ENCODE peak calls at places on chromosomes 2 and 18, in ten cellular contexts. U is stomach, O is SK-N-SH, A is esophagus muscularis mucosa, K is HepG2, H is ovary, P is sigmoid colon, G is K562, T is tibial nerve, S is transverse colon. I is an unnamed sample. For H3K27me3, the result is how much of the 10 kb centered on the place peaks cover.

GRCh38 chr2:239240480-239240881 is 160.3 kb downstream of the HDAC4 start:
- DNase-seq in U (no peak), O (peak), A (no peak), K (no peak), H (no peak), P (peak), G (peak), T (no peak), S (peak), I (peak)

GRCh38 chr2:125516496-125517109 is 1139.4 kb upstream of the GYPC start:
- DNase-seq in U (no peak), O (peak), A (no peak), K (peak), H (no peak), P (no peak), G (peak), T (no peak), S (no peak), I (no peak)

GRCh38 chr2:96264086-96264485 is 1.7 kb downstream of the TMEM127 start:
- DNase-seq in U (no peak), O (peak), A (no peak), K (no peak), H (no peak), P (no peak), G (no peak), T (no peak), S (no peak), I (no peak)

GRCh38 chr2:156088598-156088997 is 243.9 kb downstream of the NR4A2 start:
- DNase-seq in U (no peak), O (no peak), A (no peak), K (no peak), H (no peak), P (no peak), G (no peak), T (no peak), S (no peak), I (no peak)

GRCh38 chr18:36593001-36593400 is 235.8 kb downstream of the TPGS2 start:
- DNase-seq in U (no peak), O (no peak), A (peak), K (no peak), H (no peak), P (no peak), G (no peak), T (no peak), S (no peak), I (no peak)

GRCh38 chr18:61605376-61606067 is 272.3 kb downstream of the CDH20 start:
- DNase-seq in U (no peak), O (no peak), A (no peak), K (no peak), H (no peak), P (no peak), G (no peak), T (no peak), S (no peak), I (no peak)

GRCh38 chr2:200177971-200178911 is 128.3 kb upstream of the SPATS2L start:
- DNase-seq in U (no peak), O (no peak), A (no peak), K (no peak), H (no peak), P (no peak), G (no peak), T (peak), S (no peak), I (no peak)

GRCh38 chr2:96408631-96409542 is 73.3 kb downstream of the NCAPH start:
- DNase-seq in U (peak), O (no peak), A (no peak), K (peak), H (peak), P (no peak), G (no peak), T (no peak), S (no peak), I (no peak)

GRCh38 chr2:191434072-191434471 is 188.9 kb downstream of the MYO1B start:
- DNase-seq in U (no peak), O (no peak), A (no peak), K (no peak), H (no peak), P (no peak), G (no peak), T (no peak), S (no peak), I (no peak)

GRCh38 chr18:48676346-48676745 is 137.5 kb downstream of the CTIF start:
- DNase-seq in U (no peak), O (no peak), A (no peak), K (no peak), H (peak), P (peak), G (no peak), T (no peak), S (no peak), I (no peak)

GRCh38 chr2:77228379-77228778 is 293.8 kb downstream of the LRRTM4 start:
- DNase-seq in U (no peak), O (peak), A (no peak), K (no peak), H (no peak), P (no peak), G (no peak), T (no peak), S (no peak), I (no peak)

GRCh38 chr2:179814050-179814449 is 47.4 kb downstream of the ZNF385B start:
- DNase-seq in U (no peak), O (no peak), A (no peak), K (no peak), H (no peak), P (no peak), G (no peak), T (no peak), S (no peak), I (no peak)

GRCh38 chr2:151886235-151886634 is 58.0 kb upstream of the ARL5A start:
- DNase-seq in U (no peak), O (no peak), A (no peak), K (peak), H (no peak), P (no peak), G (no peak), T (no peak), S (no peak), I (no peak)

GRCh38 chr2:122927217-122927616 is 1097.9 kb upstream of the CNTNAP5 start:
- DNase-seq in U (no peak), O (no peak), A (no peak), K (no peak), H (no peak), P (no peak), G (no peak), T (no peak), S (no peak), I (no peak)

GRCh38 chr2:137689549-137689948 is 274.7 kb upstream of the HNMT start:
- DNase-seq in U (no peak), O (no peak), A (no peak), K (no peak), H (no peak), P (no peak), G (no peak), T (no peak), S (no peak), I (no peak)

GRCh38 chr2:27079233-27080139 is 1.1 kb downstream of the EMILIN1 start:
- DNase-seq in U (no peak), O (peak), A (no peak), K (no peak), H (peak), P (no peak), G (no peak), T (no peak), S (no peak), I (no peak)

GRCh38 chr18:35756506-35757117 is 175.1 kb downstream of the GALNT1 start:
- DNase-seq in U (peak), O (peak), A (peak), K (peak), H (no peak), P (no peak), G (peak), T (no peak), S (peak), I (no peak)

GRCh38 chr2:146124741-146125140 is 1604.8 kb upstream of the ZEB2 start:
- DNase-seq in U (no peak), O (no peak), A (no peak), K (no peak), H (no peak), P (no peak), G (no peak), T (no peak), S (no peak), I (no peak)

GRCh38 chr2:88590998-88591613 is 36.2 kb downstream of the EIF2AK3 start:
- DNase-seq in U (no peak), O (peak), A (peak), K (peak), H (no peak), P (no peak), G (peak), T (no peak), S (peak), I (no peak)

GRCh38 chr18:10270160-10270571 is 184.3 kb upstream of the APCDD1 start:
- DNase-seq in U (peak), O (no peak), A (no peak), K (peak), H (peak), P (no peak), G (no peak), T (peak), S (no peak), I (no peak)

GRCh38 chr2:9556121-9556869 is 665 bp upstream of the ADAM17 start:
- DNase-seq in U (no peak), O (no peak), A (no peak), K (no peak), H (no peak), P (no peak), G (no peak), T (no peak), S (no peak), I (no peak)

GRCh38 chr2:239285932-239286230 is 114.9 kb downstream of the HDAC4 start:
- DNase-seq in U (no peak), O (no peak), A (no peak), K (no peak), H (no peak), P (no peak), G (no peak), T (no peak), S (no peak), I (no peak)

GRCh38 chr2:157761520-157761919 is 114.6 kb downstream of the ACVR1 start:
- DNase-seq in U (no peak), O (no peak), A (no peak), K (no peak), H (no peak), P (no peak), G (no peak), T (no peak), S (no peak), I (no peak)

GRCh38 chr2:38959938-38960608 is 70.4 kb downstream of the ARHGEF33 start:
- DNase-seq in U (peak), O (peak), A (no peak), K (no peak), H (peak), P (peak), G (no peak), T (peak), S (peak), I (no peak)

GRCh38 chr18:28511421-28511821 is 334.5 kb upstream of the CDH2 start:
- DNase-seq in U (no peak), O (no peak), A (no peak), K (no peak), H (no peak), P (no peak), G (no peak), T (no peak), S (no peak), I (no peak)

GRCh38 chr2:227479865-227480475 is 8.0 kb downstream of the AGFG1 start:
- DNase-seq in U (no peak), O (peak), A (no peak), K (peak), H (no peak), P (no peak), G (peak), T (no peak), S (no peak), I (no peak)

GRCh38 chr2:106581755-106582430 is 94.7 kb downstream of the CD8B2 start:
- DNase-seq in U (peak), O (peak), A (peak), K (peak), H (peak), P (peak), G (peak), T (no peak), S (peak), I (no peak)

GRCh38 chr2:84793641-84794040 is 87.2 kb downstream of the TRABD2A start:
- DNase-seq in U (no peak), O (no peak), A (no peak), K (no peak), H (no peak), P (no peak), G (no peak), T (no peak), S (no peak), I (no peak)

GRCh38 chr2:215395687-215396460 is 40.0 kb downstream of the FN1 start:
- DNase-seq in U (no peak), O (no peak), A (no peak), K (no peak), H (no peak), P (no peak), G (no peak), T (no peak), S (no peak), I (no peak)
- H3K4me3 ChIP-seq in U (no peak), O (no peak), A (no peak), K (no peak), H (no peak), P (no peak), G (no peak), T (no peak), S (no peak), I (no peak)

GRCh38 chr2:3483986-3484960 is 35.1 kb downstream of the ADI1 start:
- DNase-seq in U (no peak), O (peak), A (no peak), K (no peak), H (no peak), P (peak), G (no peak), T (no peak), S (no peak), I (peak)
- TF ChIP-seq EP300 in U (no peak), O (no peak), A (no peak), K (no peak), H (no peak), P (no peak), G (no peak), T (no peak), S (no peak), I (no peak)

DNA sequence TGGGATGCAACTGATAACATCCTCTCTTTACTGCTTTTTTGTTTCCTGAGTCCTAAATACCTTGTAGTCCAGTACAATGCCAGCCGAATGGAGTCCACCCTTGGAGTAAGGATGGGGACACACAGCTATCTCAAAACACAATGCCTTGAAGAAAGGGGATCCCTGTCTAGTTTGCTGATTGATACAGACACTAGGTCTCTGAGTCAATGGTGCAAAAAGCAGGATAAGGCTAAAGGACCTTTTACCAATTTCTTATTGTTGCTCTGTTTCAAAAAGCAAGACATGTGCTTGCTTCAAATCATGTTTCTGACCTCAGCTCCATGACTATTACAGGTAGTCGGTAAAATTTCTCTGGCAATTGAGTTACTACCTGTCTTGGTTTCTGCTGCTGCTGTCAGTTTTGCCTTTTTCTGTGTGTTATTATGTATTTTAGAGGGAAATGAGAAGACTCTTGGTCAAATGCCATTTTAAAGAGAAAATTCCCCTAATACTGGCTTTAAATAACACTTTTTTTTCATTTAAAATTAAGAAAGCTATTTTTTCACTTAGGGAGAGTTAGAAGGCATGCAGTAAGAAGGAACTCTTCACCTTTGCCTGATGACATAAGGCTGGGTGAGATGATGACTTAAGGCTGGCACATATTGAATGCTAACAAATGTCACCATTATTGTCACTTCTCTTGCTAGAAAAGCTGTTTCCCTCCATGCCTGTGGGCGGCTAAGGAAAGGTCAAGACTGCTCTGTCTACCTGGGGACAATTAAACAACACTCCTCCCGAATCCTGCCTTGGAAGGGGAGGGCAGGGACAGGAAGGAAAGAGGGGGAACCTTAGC is 4.9 kb upstream of the FIGLA start:
- DNase-seq in U (no peak), O (no peak), A (no peak), K (no peak), H (no peak), P (no peak), G (no peak), T (no peak), S (no peak), I (no peak)
- H3K27me3 ChIP-seq in U (half or more), O (under half), A (under half), K (under half), H (under half), P (under half), G (under half), T (under half), S (under half), I (under half)

DNA sequence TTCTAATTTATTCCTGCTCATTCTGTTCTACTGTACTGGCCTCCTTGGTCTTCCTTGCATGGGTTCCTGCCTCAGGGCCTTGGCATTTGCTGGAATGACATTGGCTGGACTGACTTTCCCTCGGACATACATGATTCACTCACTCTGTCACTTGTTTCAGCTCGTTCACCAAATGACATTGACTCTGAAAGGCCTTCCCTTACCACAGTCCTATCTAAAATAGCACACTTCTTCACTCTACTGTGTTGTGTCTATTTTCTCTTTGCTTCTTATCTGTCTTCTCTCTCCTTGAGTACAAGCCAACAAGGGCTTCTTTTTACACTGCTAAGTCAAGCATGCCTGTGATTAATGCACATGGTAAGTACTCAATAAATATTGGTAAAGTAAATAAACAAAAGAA is 65.6 kb downstream of the SCG2 start:
- DNase-seq in U (no peak), O (no peak), A (no peak), K (no peak), H (no peak), P (no peak), G (no peak), T (no peak), S (no peak), I (no peak)
- H3K4me3 ChIP-seq in U (no peak), O (no peak), A (no peak), K (no peak), H (no peak), P (no peak), G (no peak), T (no peak), S (no peak), I (no peak)

GRCh38 chr18:22673182-22673862 is 255.6 kb upstream of the CTAGE1 start:
- DNase-seq in U (no peak), O (no peak), A (no peak), K (no peak), H (no peak), P (no peak), G (no peak), T (no peak), S (no peak), I (no peak)
- TF ChIP-seq EP300 in U (no peak), O (no peak), A (no peak), K (no peak), H (no peak), P (no peak), G (no peak), T (no peak), S (no peak), I (no peak)

DNA sequence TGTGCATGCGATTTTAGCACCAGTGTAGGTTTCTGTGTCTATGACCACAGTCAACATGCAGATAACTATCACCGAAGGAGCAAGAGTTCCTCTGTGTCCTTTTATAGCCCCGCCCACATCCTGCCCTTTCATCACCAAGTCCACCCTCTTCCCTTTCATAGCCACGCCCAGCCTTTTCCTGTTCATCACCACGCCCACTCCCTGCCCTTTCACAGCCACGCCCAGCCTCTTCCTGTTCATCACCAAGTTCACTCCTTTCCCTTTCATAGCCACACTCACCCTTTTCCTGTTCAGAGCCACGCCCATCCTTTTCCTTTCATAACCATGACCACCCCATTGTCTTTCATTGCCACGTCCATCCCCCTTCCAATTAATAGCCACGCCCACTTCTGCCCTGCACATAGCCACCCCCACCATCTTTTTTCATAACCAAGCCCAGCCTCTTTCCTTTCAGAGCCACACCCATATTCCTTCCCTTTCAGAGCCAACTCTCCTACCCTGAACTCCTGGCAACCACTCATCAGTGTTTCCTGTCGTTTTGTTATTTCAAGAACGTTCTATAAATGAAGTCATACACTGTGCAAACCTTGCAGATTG is 273.9 kb downstream of the MYT1L start:
- DNase-seq in U (peak), O (no peak), A (no peak), K (no peak), H (peak), P (peak), G (peak), T (peak), S (peak), I (no peak)
- H3K27me3 ChIP-seq in U (under half), O (under half), A (under half), K (under half), H (under half), P (under half), G (under half), T (under half), S (under half), I (under half)

GRCh38 chr2:232611559-232612218 is 21.7 kb upstream of the EFHD1 start:
- DNase-seq in U (peak), O (peak), A (no peak), K (peak), H (peak), P (no peak), G (peak), T (peak), S (peak), I (no peak)
- H3K4me3 ChIP-seq in U (no peak), O (no peak), A (no peak), K (no peak), H (no peak), P (no peak), G (no peak), T (no peak), S (no peak), I (no peak)

GRCh38 chr2:133439281-133439920 is 128.9 kb downstream of the NCKAP5 start:
- DNase-seq in U (no peak), O (no peak), A (no peak), K (no peak), H (no peak), P (no peak), G (no peak), T (no peak), S (no peak), I (no peak)

GRCh38 chr2:133438026-133438425 is 130.2 kb downstream of the NCKAP5 start:
- DNase-seq in U (no peak), O (no peak), A (no peak), K (no peak), H (no peak), P (no peak), G (no peak), T (no peak), S (no peak), I (no peak)

GRCh38 chr2:133444411-133444934 is 123.8 kb downstream of the NCKAP5 start:
- DNase-seq in U (no peak), O (no peak), A (no peak), K (no peak), H (no peak), P (no peak), G (no peak), T (no peak), S (no peak), I (no peak)

GRCh38 chr2:133447303-133447702 is 121.0 kb downstream of the NCKAP5 start:
- DNase-seq in U (no peak), O (no peak), A (no peak), K (no peak), H (no peak), P (no peak), G (no peak), T (no peak), S (no peak), I (no peak)

GRCh38 chr2:133442393-133442792 is 125.9 kb downstream of the NCKAP5 start:
- DNase-seq in U (no peak), O (no peak), A (no peak), K (no peak), H (no peak), P (no peak), G (no peak), T (no peak), S (no peak), I (no peak)
- TF ChIP-seq EP300 in U (no peak), O (no peak), A (no peak), K (no peak), H (no peak), P (no peak), G (no peak), T (no peak), S (no peak), I (no peak)

DNA sequence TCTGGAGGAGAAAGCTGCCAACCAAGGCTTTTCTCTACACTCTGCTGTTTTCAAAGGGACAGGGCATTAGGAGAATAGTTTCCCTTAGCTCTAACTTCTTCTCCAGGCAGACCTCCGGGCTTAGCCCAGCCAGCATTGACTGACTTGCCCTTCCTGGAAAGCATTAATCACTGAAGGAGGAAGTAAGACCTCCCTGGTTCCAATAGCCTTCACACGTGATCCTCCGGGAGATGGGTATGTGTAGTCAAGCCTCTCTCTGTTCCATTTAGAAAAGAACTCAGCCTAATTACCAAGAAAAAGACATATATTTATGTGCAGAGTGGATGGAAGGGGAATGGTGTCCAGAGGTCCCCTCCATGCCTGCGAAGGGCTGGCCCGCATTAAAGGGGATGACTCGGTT is 686.2 kb downstream of the NRXN1 start:
- DNase-seq in U (no peak), O (no peak), A (no peak), K (no peak), H (no peak), P (no peak), G (no peak), T (no peak), S (no peak), I (no peak)
- H3K27me3 ChIP-seq in U (half or more), O (under half), A (under half), K (under half), H (under half), P (under half), G (under half), T (under half), S (under half), I (half or more)

I was measured in suprapubic skin.